ENCODE peak calls at places on chromosomes 3 and 15, in ten cellular contexts. A, H, R, Y, K, F, B, D, C and G are unnamed samples.

GRCh38 chr3:81998139-81998755 is 236.8 kb upstream of the GBE1 start:
- DNase-seq in F (no peak), H (no peak), C (no peak), R (no peak), K (no peak), D (peak), Y (no peak), B (peak), A (no peak), G (no peak)

GRCh38 chr15:80002267-80002666 is 31.3 kb upstream of the BCL2A1 start:
- DNase-seq in H (no peak), F (no peak), Y (no peak), C (no peak), R (no peak), D (no peak), B (no peak), K (no peak), A (no peak), G (no peak)

GRCh38 chr15:99187886-99188285 is 61.5 kb downstream of the TTC23 start:
- DNase-seq in R (no peak), Y (no peak), H (no peak), A (no peak), F (no peak), C (no peak), D (no peak), B (no peak), K (no peak), G (no peak)

GRCh38 chr3:196098365-196098764 is 16.5 kb upstream of the TFRC start:
- DNase-seq in A (no peak), F (no peak), B (no peak), Y (no peak), C (no peak), K (no peak), R (no peak), H (no peak), D (no peak), G (no peak)

GRCh38 chr3:134330895-134331810 is 43.1 kb downstream of the AMOTL2 start:
- DNase-seq in R (peak), K (peak), A (no peak), Y (no peak), B (no peak), D (peak), C (peak), H (no peak), F (peak), G (peak)

GRCh38 chr15:45637552-45638033 is 2.8 kb downstream of the SQOR start:
- DNase-seq in Y (no peak), D (peak), F (peak), C (peak), H (peak), A (peak), K (peak), B (peak), R (peak), G (no peak)

GRCh38 chr3:168162172-168162571 is 66.4 kb upstream of the GOLIM4 start:
- DNase-seq in F (peak), R (no peak), K (no peak), D (no peak), C (no peak), Y (no peak), H (no peak), A (no peak), B (no peak), G (no peak)

GRCh38 chr15:65421360-65422215 is 1.2 kb downstream of the IGDCC4 start:
- DNase-seq in R (peak), F (no peak), H (no peak), Y (peak), D (peak), C (no peak), B (peak), A (peak), K (peak), G (no peak)

GRCh38 chr3:84980456-84980855 is 21.7 kb downstream of the CADM2 start:
- DNase-seq in D (no peak), A (no peak), C (no peak), R (no peak), K (no peak), Y (no peak), B (no peak), F (no peak), H (no peak), G (no peak)

GRCh38 chr3:158709666-158710083 is 22.6 kb downstream of the RARRES1 start:
- DNase-seq in C (peak), D (no peak), F (peak), H (no peak), B (peak), A (no peak), Y (no peak), R (no peak), K (peak), G (no peak)

GRCh38 chr3:127496256-127496655 is 94.3 kb downstream of the TPRA1 start:
- DNase-seq in A (no peak), C (no peak), H (no peak), Y (no peak), D (no peak), B (no peak), K (no peak), F (no peak), R (no peak), G (no peak)

GRCh38 chr3:59263152-59263551 is 213.3 kb upstream of the CFAP20DC start:
- DNase-seq in C (no peak), D (no peak), A (no peak), R (no peak), H (no peak), Y (no peak), B (no peak), F (no peak), K (no peak), G (no peak)

GRCh38 chr3:20052851-20053250 is 12.6 kb downstream of the KAT2B start:
- DNase-seq in C (no peak), K (no peak), R (no peak), B (no peak), A (no peak), H (no peak), F (no peak), D (no peak), Y (no peak), G (no peak)

GRCh38 chr3:128870327-128870726 is 9.1 kb upstream of the ACAD9 start:
- DNase-seq in F (no peak), H (no peak), D (no peak), C (no peak), R (no peak), A (no peak), Y (no peak), K (no peak), B (no peak), G (no peak)
- H3K27ac ChIP-seq in F (no peak), H (no peak), D (no peak), C (no peak), R (no peak), A (no peak), Y (no peak), K (no peak), B (no peak), G (no peak)

GRCh38 chr3:111667621-111668239 is 72.6 kb upstream of the ZBED2 start:
- DNase-seq in F (peak), D (no peak), A (no peak), C (no peak), B (peak), K (no peak), H (no peak), R (peak), Y (no peak), G (peak)
- H3K4me3 ChIP-seq in F (no peak), D (no peak), A (no peak), C (no peak), B (no peak), K (no peak), H (no peak), R (no peak), Y (no peak), G (no peak)

DNA sequence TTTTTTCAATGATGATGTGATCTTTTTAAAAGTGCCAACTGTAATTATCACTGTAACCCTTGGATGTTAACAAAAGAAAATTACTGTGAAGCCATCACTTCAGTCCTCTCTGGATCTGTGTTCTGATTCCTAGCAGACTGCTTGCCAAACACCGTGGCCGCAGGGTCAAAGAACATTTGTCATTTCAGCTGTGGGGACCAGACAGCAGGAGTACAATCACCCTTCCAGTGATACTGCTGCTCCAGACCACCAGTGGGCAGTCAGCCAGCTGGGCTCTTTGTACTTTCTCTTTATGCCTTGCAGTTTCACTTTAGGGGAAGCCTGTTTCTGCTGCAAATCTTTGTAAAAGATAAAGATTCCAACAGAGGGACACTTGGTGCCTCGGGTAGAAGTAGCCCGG is 770.0 kb downstream of the GRM7 start:
- DNase-seq in R (no peak), D (peak), F (no peak), C (no peak), Y (no peak), B (peak), A (peak), K (no peak), H (peak), G (no peak)
- TF ChIP-seq CTCF in R (no peak), D (peak), F (no peak), C (no peak), Y (no peak), B (no peak), A (no peak), K (no peak), H (no peak), G (no peak)

DNA sequence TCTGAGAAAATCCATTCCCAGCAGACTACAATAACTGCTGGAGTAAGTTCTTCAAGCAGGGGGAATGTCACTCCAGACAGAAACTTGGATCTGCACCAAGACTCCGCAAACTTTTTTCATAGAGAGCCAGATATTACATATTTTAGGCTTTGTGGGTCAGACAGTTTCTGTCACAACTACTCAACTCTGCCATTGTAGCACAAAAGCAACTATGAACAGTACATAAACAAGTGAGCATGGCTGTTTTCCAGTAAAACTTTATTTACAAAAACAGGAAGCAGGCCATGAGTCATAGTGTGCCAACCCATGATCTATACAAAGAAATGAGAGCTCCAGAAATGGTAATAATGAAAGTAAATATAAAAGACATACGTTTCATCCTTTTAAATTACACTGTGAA is 223.2 kb upstream of the CGNL1 start:
- DNase-seq in B (peak), H (no peak), Y (no peak), A (no peak), C (no peak), D (peak), R (no peak), K (peak), F (no peak), G (no peak)
- H3K27ac ChIP-seq in B (no peak), H (no peak), Y (no peak), A (no peak), C (no peak), D (peak), R (peak), K (no peak), F (no peak), G (peak)